ENCODE peak calls at places on chromosomes 3 and 15, in six cellular contexts. A, D, G, O, C and Q are unnamed samples.

GRCh38 chr15:74460903-74461846 is at the start of gene UBL7:
- DNase-seq in A (peak; percentile 81), D (peak; percentile 92), G (peak; percentile 95), O (peak; percentile 100), C (peak; percentile 98), Q (peak; percentile 100)

GRCh38 chr3:23884481-23884880 is 32.3 kb downstream of the NKIRAS1 start:
- DNase-seq in A (no peak), D (no peak), G (no peak), O (peak; percentile 47), C (no peak), Q (no peak)

GRCh38 chr3:128278761-128279593 is 125.7 kb downstream of the EEFSEC start:
- DNase-seq in A (peak; percentile 87), D (no peak), G (peak; percentile 94), O (peak; percentile 54), C (peak; percentile 68), Q (peak; percentile 72)

GRCh38 chr15:39598958-39599845 is 18.3 kb downstream of the THBS1 start:
- DNase-seq in A (peak; percentile 48), D (no peak), G (peak; percentile 38), O (no peak), C (no peak), Q (no peak)

GRCh38 chr3:12896206-12896697 is 54.9 kb upstream of the RPL32 start:
- DNase-seq in A (no peak), D (no peak), G (no peak), O (no peak), C (no peak), Q (peak; percentile 69)

GRCh38 chr3:98038876-98039275 is 3.8 kb upstream of the GABRR3 start:
- DNase-seq in A (no peak), D (no peak), G (no peak), O (no peak), C (no peak), Q (no peak)

GRCh38 chr15:27490867-27491595 is 520.0 kb downstream of the GABRG3 start:
- DNase-seq in A (no peak), D (no peak), G (no peak), O (peak; percentile 37), C (no peak), Q (no peak)

GRCh38 chr15:52785672-52786406 is 4.3 kb downstream of the ONECUT1 start:
- DNase-seq in A (no peak), D (no peak), G (no peak), O (peak; percentile 41), C (no peak), Q (peak; percentile 65)

GRCh38 chr3:119294889-119295769 is 946 bp downstream of the ARHGAP31 start:
- DNase-seq in A (no peak), D (no peak), G (peak; percentile 35), O (peak; percentile 74), C (peak; percentile 70), Q (peak; percentile 79)

GRCh38 chr3:197458179-197458707 is 97.5 kb downstream of the BDH1 start:
- DNase-seq in A (no peak), D (no peak), G (no peak), O (peak; percentile 62), C (peak; percentile 68), Q (peak; percentile 78)
- TF ChIP-seq CTCF in A (peak; percentile 20), D (peak; percentile 86), G (no peak), O (peak; percentile 8), C (peak; percentile 43), Q (peak; percentile 68)

GRCh38 chr3:51997172-51997571 is 1.5 kb upstream of the RPL29 start:
- DNase-seq in A (no peak), D (no peak), G (no peak), O (no peak), C (no peak), Q (no peak)

GRCh38 chr3:51994530-51994929 is 1.2 kb downstream of the RPL29 start:
- DNase-seq in A (no peak), D (no peak), G (no peak), O (no peak), C (no peak), Q (no peak)

GRCh38 chr3:51997935-51998596 is 2.4 kb upstream of the RPL29 start:
- DNase-seq in A (no peak), D (no peak), G (no peak), O (peak; percentile 62), C (no peak), Q (peak; percentile 81)

GRCh38 chr3:51998774-51999173 is 3.1 kb upstream of the RPL29 start:
- DNase-seq in A (no peak), D (no peak), G (no peak), O (no peak), C (no peak), Q (no peak)

DNA sequence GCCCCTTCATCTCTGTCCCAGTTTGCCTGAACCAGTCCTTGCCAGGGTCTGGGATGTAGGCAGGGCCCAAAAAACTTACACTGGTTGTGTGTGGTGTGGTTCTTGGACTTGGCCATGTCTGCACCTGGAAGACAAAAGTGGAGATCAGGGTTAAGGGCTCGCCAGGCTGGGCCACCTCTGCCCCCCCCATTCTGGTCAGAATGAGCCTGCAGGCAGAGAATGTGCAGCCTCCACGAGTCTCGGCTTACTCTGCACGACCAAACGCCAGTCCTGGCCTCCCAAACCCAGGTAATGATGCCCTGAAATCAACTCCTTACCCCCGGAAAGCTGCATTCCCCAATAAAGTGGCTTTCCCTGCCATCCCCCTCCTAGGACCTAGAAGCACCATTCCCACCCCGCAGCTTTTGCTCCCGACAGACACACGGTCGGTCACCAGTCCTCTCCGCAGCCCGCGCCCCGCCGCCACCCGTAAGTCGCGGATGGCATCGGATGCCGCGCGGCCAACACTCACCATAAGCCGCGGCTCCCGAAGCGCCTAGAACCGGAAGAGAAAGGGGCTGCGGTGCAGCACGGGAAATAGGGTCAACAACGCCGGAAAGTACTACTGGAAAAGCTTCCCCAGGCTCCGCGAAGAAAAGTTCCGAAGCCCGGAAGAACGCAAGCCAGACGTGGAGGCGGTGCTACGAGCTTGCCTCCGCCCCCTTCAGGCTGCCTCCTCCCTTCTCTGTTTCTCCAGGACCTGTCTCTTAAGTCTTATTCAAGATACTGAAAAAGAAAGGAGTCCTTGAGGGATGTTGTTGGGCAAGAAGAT is at the start of gene RPL29:
- DNase-seq in A (peak; percentile 88), D (peak; percentile 92), G (peak; percentile 97), O (peak; percentile 97), C (peak; percentile 94), Q (peak; percentile 96)
- TF ChIP-seq CTCF in A (peak; percentile 4), D (no peak), G (no peak), O (no peak), C (peak; percentile 15), Q (no peak)

DNA sequence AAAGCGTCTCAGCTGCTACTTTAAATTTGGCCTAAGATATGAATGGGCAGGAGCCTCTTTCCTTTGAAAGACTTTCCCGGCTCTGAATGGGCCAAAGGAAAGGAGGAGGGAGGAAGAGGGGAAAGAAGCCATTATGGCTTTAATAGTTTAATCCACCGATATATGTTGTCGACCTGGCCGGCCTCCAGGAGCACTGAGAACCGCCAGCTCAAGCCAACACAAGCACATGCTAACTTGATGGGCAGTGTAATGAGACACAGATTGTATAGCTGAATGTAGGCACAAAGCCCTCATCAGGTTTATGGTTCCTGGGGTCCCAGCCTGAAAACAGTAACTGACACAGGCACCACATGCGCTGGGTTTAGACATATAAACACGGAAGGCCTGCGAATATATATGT is 267.6 kb downstream of the RORA start:
- DNase-seq in A (no peak), D (no peak), G (peak; percentile 14), O (no peak), C (no peak), Q (no peak)
- TF ChIP-seq CTCF in A (no peak), D (no peak), G (no peak), O (no peak), C (no peak), Q (no peak)

GRCh38 chr3:184808021-184808420 is 3.9 kb upstream of the VPS8 start:
- DNase-seq in A (no peak), D (no peak), G (no peak), O (peak; percentile 84), C (no peak), Q (peak; percentile 91)
- TF ChIP-seq CTCF in A (no peak), D (peak; percentile 21), G (no peak), O (peak; percentile 62), C (peak; percentile 6), Q (peak; percentile 85)

GRCh38 chr3:166900866-166901577 is 479.1 kb downstream of the ZBBX start:
- DNase-seq in A (no peak), D (no peak), G (no peak), O (no peak), C (no peak), Q (no peak)
- TF ChIP-seq CTCF in A (no peak), D (no peak), G (no peak), O (no peak), C (no peak), Q (peak; percentile 25)